ENCODE peak calls at places on chromosomes 16 and 17, in ten cellular contexts. T, W, J, M, O, S, H, R, C and P are unnamed samples.

GRCh38 chr17:77145635-77146632 is 5.2 kb downstream of the SEC14L1 start:
- DNase-seq in T (peak; percentile 80), W (peak; percentile 57), J (peak; percentile 82), M (no peak), O (peak; percentile 83), S (no peak), H (peak; percentile 81), R (peak; percentile 89), C (peak; percentile 68), P (peak; percentile 92)

GRCh38 chr17:80316431-80316830 is 55.8 kb downstream of the RNF213 start:
- DNase-seq in T (no peak), W (no peak), J (no peak), M (no peak), O (no peak), S (no peak), H (peak; percentile 52), R (no peak), C (no peak), P (no peak)

GRCh38 chr17:59561042-59561441 is 4.4 kb upstream of the DHX40 start:
- DNase-seq in T (peak; percentile 39), W (no peak), J (peak; percentile 30), M (peak; percentile 56), O (peak; percentile 41), S (no peak), H (no peak), R (no peak), C (no peak), P (peak; percentile 8)

GRCh38 chr17:6241996-6242395 is 171.8 kb downstream of the WSCD1 start:
- DNase-seq in T (no peak), W (no peak), J (no peak), M (no peak), O (no peak), S (no peak), H (no peak), R (no peak), C (no peak), P (no peak)

GRCh38 chr17:50681260-50682200 is 26.2 kb downstream of the ANKRD40 start:
- DNase-seq in T (peak; percentile 87), W (peak; percentile 48), J (peak; percentile 87), M (peak; percentile 86), O (peak; percentile 87), S (peak; percentile 73), H (peak; percentile 54), R (peak; percentile 55), C (peak; percentile 70), P (peak; percentile 83)

GRCh38 chr17:35051183-35051578 is 12.3 kb downstream of the RFFL start:
- DNase-seq in T (peak; percentile 20), W (no peak), J (peak; percentile 20), M (no peak), O (peak; percentile 12), S (no peak), H (no peak), R (peak; percentile 26), C (peak; percentile 14), P (no peak)

GRCh38 chr16:88622866-88623265 is 15.5 kb upstream of the IL17C start:
- DNase-seq in T (no peak), W (no peak), J (no peak), M (no peak), O (no peak), S (no peak), H (no peak), R (no peak), C (no peak), P (no peak)

GRCh38 chr16:87404764-87405625 is 12.9 kb downstream of the MAP1LC3B start:
- DNase-seq in T (no peak), W (peak; percentile 24), J (no peak), M (no peak), O (no peak), S (no peak), H (peak; percentile 65), R (no peak), C (no peak), P (no peak)

GRCh38 chr16:17755158-17755557 is 284.4 kb upstream of the XYLT1 start:
- DNase-seq in T (no peak), W (no peak), J (no peak), M (no peak), O (no peak), S (no peak), H (no peak), R (no peak), C (no peak), P (no peak)
- TF ChIP-seq CTCF in T (no peak), W (no peak), J (no peak), M (no peak), O (no peak), S (no peak), H (no peak), R (no peak), C (no peak), P (no peak)

DNA sequence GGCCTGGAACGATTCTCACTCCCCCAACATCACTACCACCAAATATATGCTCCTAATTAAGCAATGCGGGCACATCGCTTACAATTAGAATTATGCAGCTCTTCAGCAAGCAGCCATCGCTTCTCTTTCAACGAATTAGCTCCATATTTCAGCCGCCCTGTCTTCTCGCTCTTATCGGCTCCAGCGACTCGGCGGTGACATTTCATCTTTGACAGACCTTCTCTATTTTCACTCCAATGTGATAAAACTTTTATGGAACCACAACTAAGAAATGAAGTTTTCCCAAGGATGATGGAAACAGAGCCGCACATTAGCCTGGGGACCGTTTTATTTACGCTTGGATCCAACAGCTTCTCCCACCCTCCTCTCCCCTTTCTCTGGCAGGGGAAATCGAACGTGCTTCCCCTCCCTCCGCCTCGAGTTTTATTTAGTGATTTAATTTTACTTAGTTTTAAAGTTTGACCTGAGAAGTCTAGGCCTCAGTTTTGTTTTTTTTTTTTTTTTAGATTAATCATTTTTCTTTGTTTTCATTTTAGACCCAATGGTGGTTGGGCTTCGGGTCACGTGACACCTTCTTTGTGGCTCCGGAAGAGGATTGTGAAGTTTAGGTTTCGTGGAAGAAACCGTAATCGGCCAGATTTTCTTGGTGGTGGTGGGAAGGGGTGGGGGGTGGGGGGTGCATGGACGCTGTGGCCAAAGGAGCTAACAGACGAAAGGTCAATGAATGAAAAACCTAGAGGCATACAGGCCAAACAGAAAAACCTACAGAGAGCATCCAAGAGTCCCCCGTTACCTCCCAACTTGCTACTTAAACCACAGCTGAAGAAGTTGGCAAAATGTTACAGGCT is 3.2 kb upstream of the HOXB2 start:
- DNase-seq in T (peak; percentile 71), W (no peak), J (peak; percentile 77), M (no peak), O (peak; percentile 70), S (peak; percentile 67), H (no peak), R (no peak), C (no peak), P (peak; percentile 82)
- H3K4me3 ChIP-seq in T (peak overlapping the region; percentile 38), W (no peak overlapping the region), J (peak overlapping the region; percentile 23), M (no peak overlapping the region), O (peak overlapping the region; percentile 90), S (peak overlapping the region; percentile 36), H (no peak overlapping the region), R (no peak overlapping the region), C (no peak overlapping the region), P (peak overlapping the region; percentile 39)

GRCh38 chr16:73048292-73049050 is 543 bp upstream of the ZFHX3 start:
- DNase-seq in T (peak; percentile 56), W (no peak), J (peak; percentile 22), M (no peak), O (peak; percentile 24), S (no peak), H (peak; percentile 81), R (peak; percentile 63), C (no peak), P (peak; percentile 60)
- TF ChIP-seq CTCF in T (no peak), W (no peak), J (no peak), M (no peak), O (no peak), S (no peak), H (peak; percentile 17), R (no peak), C (no peak), P (no peak)

GRCh38 chr16:2046889-2047329 is 725 bp downstream of the NTHL1 start:
- DNase-seq in T (no peak), W (no peak), J (no peak), M (no peak), O (no peak), S (no peak), H (no peak), R (no peak), C (no peak), P (no peak)
- H3K4me3 ChIP-seq in T (peak overlapping the region; percentile 82), W (peak overlapping the region; percentile 97), J (peak overlapping the region; percentile 70), M (peak overlapping the region; percentile 68), O (peak overlapping the region; percentile 76), S (peak overlapping the region; percentile 99), H (peak overlapping the region; percentile 98), R (peak overlapping the region; percentile 13), C (peak overlapping the region; percentile 94), P (peak overlapping the region; percentile 89)

GRCh38 chr16:72099377-72099818 is 5.8 kb downstream of the DHX38 start:
- DNase-seq in T (peak; percentile 66), W (peak; percentile 48), J (peak; percentile 72), M (peak; percentile 87), O (peak; percentile 69), S (peak; percentile 57), H (no peak), R (peak; percentile 40), C (peak; percentile 57), P (peak; percentile 38)
- TF ChIP-seq CTCF in T (peak; percentile 59), W (peak; percentile 64), J (peak; percentile 59), M (peak; percentile 57), O (peak; percentile 57), S (peak; percentile 73), H (peak; percentile 64), R (peak; percentile 36), C (peak; percentile 63), P (peak; percentile 54)

GRCh38 chr17:29155235-29155965 is 24.8 kb downstream of the MYO18A start:
- DNase-seq in T (peak; percentile 48), W (no peak), J (peak; percentile 55), M (peak; percentile 90), O (peak; percentile 64), S (peak; percentile 72), H (peak; percentile 81), R (peak; percentile 69), C (no peak), P (peak; percentile 43)
- H3K4me3 ChIP-seq in T (no peak overlapping the region), W (no peak overlapping the region), J (no peak overlapping the region), M (no peak overlapping the region), O (no peak overlapping the region), S (no peak overlapping the region), H (no peak overlapping the region), R (no peak overlapping the region), C (no peak overlapping the region), P (no peak overlapping the region)

DNA sequence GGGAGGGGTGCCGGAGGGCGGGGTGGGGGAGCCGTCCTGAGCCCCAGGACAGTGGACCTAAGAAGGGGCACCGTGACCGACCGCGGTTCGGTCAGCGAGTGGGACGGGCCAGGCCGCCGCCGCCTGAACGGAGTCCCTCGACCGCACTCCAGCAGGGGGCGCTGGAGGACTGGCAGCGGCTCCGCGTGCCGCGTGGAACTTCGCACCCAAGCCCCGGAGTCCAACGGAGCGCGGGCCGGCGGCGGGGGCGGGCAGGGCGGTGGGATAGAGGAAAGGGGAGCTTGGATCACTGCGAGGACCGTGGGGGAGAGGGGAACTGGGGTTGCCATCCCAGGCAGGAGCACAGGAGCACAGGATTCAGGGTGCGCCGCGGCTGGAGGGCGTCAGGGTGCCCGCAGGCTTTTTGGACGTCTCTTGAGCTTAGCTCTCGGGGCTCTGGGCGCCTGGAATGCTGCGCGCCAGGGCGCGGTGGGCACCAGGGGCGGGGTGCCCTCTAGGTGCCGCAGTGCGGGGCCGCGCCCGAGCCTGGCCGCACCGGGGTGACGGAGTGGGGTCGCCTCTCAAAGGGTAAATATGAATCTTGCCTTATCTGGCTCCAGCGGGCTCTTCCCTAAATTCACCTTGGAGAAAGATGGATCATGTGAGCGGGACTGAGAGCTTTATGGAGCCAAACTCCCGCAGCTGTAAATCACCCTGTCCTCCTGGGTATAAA is 379 bp upstream of the OTOP2 start:
- DNase-seq in T (peak; percentile 48), W (peak; percentile 35), J (peak; percentile 49), M (peak; percentile 92), O (peak; percentile 53), S (peak; percentile 91), H (peak; percentile 94), R (peak; percentile 73), C (peak; percentile 48), P (peak; percentile 13)
- TF ChIP-seq CTCF in T (peak; percentile 58), W (peak; percentile 69), J (peak; percentile 44), M (peak; percentile 98), O (peak; percentile 57), S (peak; percentile 66), H (peak; percentile 95), R (peak; percentile 73), C (peak; percentile 59), P (peak; percentile 46)

GRCh38 chr17:71966055-71966454 is 154.8 kb upstream of the SOX9 start:
- DNase-seq in T (no peak), W (no peak), J (no peak), M (no peak), O (no peak), S (no peak), H (no peak), R (no peak), C (no peak), P (no peak)
- H3K4me3 ChIP-seq in T (no peak overlapping the region), W (no peak overlapping the region), J (no peak overlapping the region), M (no peak overlapping the region), O (no peak overlapping the region), S (no peak overlapping the region), H (no peak overlapping the region), R (no peak overlapping the region), C (no peak overlapping the region), P (no peak overlapping the region)